ENCODE peak calls at places on chromosome 16, in nine cellular contexts. P is T-helper 2 cell; H is CD4-positive, alpha-beta T cell; S is H54; C is stimulated activated CD4-positive, alpha-beta T cell treated with anti-CD3 and anti-CD28 coated beads, Interleukin-1b, Interleukin-23, amount 100 ng/mL, for 1 hour; R is WTC11; I is HFFc6; J is CD4-positive, alpha-beta memory T cell; X is Right ventricle myocardium superior. Z is an unnamed sample.

GRCh38 chr16:87190288-87191240 is 126.6 kb downstream of the C16orf95 start:
- DNase-seq in J (no peak), C (no peak), I (no peak), H (no peak), R (no peak), S (no peak), X (no peak), P (no peak), Z (no peak)

GRCh38 chr16:88478115-88478514 is 25.0 kb downstream of the ZFPM1 start:
- DNase-seq in H (no peak), S (no peak), C (no peak), J (peak), P (no peak), X (no peak), R (no peak), I (no peak), Z (no peak)

GRCh38 chr16:23959069-23959800 is 123.5 kb downstream of the PRKCB start:
- DNase-seq in J (no peak), H (no peak), X (no peak), S (no peak), C (no peak), I (no peak), R (no peak), P (no peak), Z (no peak)

GRCh38 chr16:30964540-30965226 is 7.1 kb downstream of the SETD1A start:
- DNase-seq in H (no peak), C (no peak), S (no peak), R (no peak), I (no peak), X (no peak), J (no peak), P (no peak), Z (no peak)

GRCh38 chr16:55528974-55529373 is 20.1 kb downstream of the LPCAT2 start:
- DNase-seq in J (no peak), S (no peak), I (no peak), C (no peak), P (no peak), X (no peak), R (no peak), H (no peak), Z (no peak)

GRCh38 chr16:80586476-80586875 is 45.7 kb downstream of the DYNLRB2 start:
- DNase-seq in R (no peak), I (peak), P (no peak), C (no peak), S (no peak), X (no peak), J (no peak), H (no peak), Z (no peak)

GRCh38 chr16:10180771-10181163 is 1.5 kb downstream of the GRIN2A start:
- DNase-seq in H (no peak), S (no peak), P (peak), X (peak), I (no peak), R (peak), J (no peak), C (no peak), Z (no peak)

GRCh38 chr16:49699718-49700117 is 156.2 kb downstream of the ZNF423 start:
- DNase-seq in X (no peak), S (no peak), J (no peak), C (no peak), P (no peak), I (no peak), R (no peak), H (no peak), Z (no peak)

GRCh38 chr16:27902551-27902950 is 161.0 kb downstream of the GSG1L start:
- DNase-seq in I (no peak), C (no peak), H (no peak), P (no peak), R (no peak), X (no peak), S (no peak), J (no peak), Z (no peak)

GRCh38 chr16:84699147-84699711 is 571 bp upstream of the USP10 start:
- DNase-seq in X (no peak), R (no peak), J (no peak), P (no peak), H (peak), S (no peak), C (no peak), I (no peak), Z (no peak)

GRCh38 chr16:56470232-56470631 is 18.9 kb downstream of the OGFOD1 start:
- DNase-seq in P (no peak), X (no peak), I (no peak), S (no peak), H (no peak), C (no peak), J (no peak), R (no peak), Z (no peak)

GRCh38 chr16:84229421-84229820 is 10.4 kb downstream of the KCNG4 start:
- DNase-seq in R (no peak), J (no peak), P (no peak), H (no peak), I (no peak), S (no peak), C (no peak), X (no peak), Z (no peak)

GRCh38 chr16:53515259-53515658 is 12.2 kb upstream of the AKTIP start:
- DNase-seq in J (no peak), X (no peak), P (no peak), I (no peak), S (no peak), R (no peak), C (no peak), H (no peak), Z (no peak)

GRCh38 chr16:75070055-75070841 is 46.3 kb downstream of the LDHD start:
- DNase-seq in C (no peak), R (no peak), H (no peak), S (no peak), I (no peak), P (no peak), J (no peak), X (peak), Z (no peak)

GRCh38 chr16:49366669-49367068 is 6.9 kb upstream of the C16orf78 start:
- DNase-seq in C (no peak), S (no peak), J (no peak), R (no peak), P (no peak), X (no peak), I (no peak), H (no peak), Z (no peak)

Z was measured in activated T-cell treated with anti-CD3 and anti-CD28 coated beads for 4 hours.